ENCODE peak calls at places on chromosomes 6 and 20, in eight cellular contexts. H, M, I, U, G, K, N and E are unnamed samples.

GRCh38 chr20:46739441-46740213 is 30.2 kb downstream of the SLC2A10 start:
- DNase-seq in H (no peak), M (no peak), I (no peak), U (peak), G (no peak), K (no peak), N (no peak), E (no peak)

GRCh38 chr20:57092112-57092899 is 174.1 kb downstream of the BMP7 start:
- DNase-seq in H (peak), M (no peak), I (peak), U (peak), G (peak), K (peak), N (peak), E (peak)

GRCh38 chr6:156395276-156395675 is 381.9 kb upstream of the ARID1B start:
- DNase-seq in H (peak), M (no peak), I (peak), U (no peak), G (no peak), K (peak), N (no peak), E (no peak)

GRCh38 chr20:64109390-64109747 is 2.0 kb upstream of the NPBWR2 start:
- DNase-seq in H (no peak), M (no peak), I (no peak), U (no peak), G (no peak), K (peak), N (no peak), E (no peak)

GRCh38 chr6:126064257-126064993 is 78.1 kb downstream of the TRMT11 start:
- DNase-seq in H (no peak), M (no peak), I (no peak), U (no peak), G (peak), K (no peak), N (no peak), E (no peak)

GRCh38 chr6:35034411-35035171 is 106.5 kb downstream of the TCP11 start:
- DNase-seq in H (no peak), M (no peak), I (no peak), U (no peak), G (no peak), K (peak), N (no peak), E (no peak)

GRCh38 chr6:39092124-39092523 is 22.9 kb downstream of the SAYSD1 start:
- DNase-seq in H (no peak), M (no peak), I (no peak), U (peak), G (peak), K (no peak), N (no peak), E (no peak)

GRCh38 chr20:24670981-24671380 is 201.6 kb downstream of the SYNDIG1 start:
- DNase-seq in H (no peak), M (no peak), I (no peak), U (no peak), G (no peak), K (no peak), N (no peak), E (no peak)

GRCh38 chr6:109896333-109896732 is 81.8 kb upstream of the GPR6 start:
- DNase-seq in H (no peak), M (no peak), I (no peak), U (no peak), G (no peak), K (no peak), N (no peak), E (no peak)

GRCh38 chr6:168513766-168514165 is 72.8 kb downstream of the SMOC2 start:
- DNase-seq in H (no peak), M (no peak), I (no peak), U (no peak), G (no peak), K (no peak), N (no peak), E (no peak)

GRCh38 chr6:5190467-5190866 is 70.3 kb downstream of the LYRM4 start:
- DNase-seq in H (no peak), M (no peak), I (no peak), U (peak), G (no peak), K (no peak), N (no peak), E (no peak)

GRCh38 chr6:109977791-109978173 is 329 bp upstream of the GPR6 start:
- DNase-seq in H (no peak), M (no peak), I (no peak), U (no peak), G (peak), K (no peak), N (no peak), E (no peak)

GRCh38 chr6:166556871-166557322 is 29.6 kb downstream of the RAMACL start:
- DNase-seq in H (no peak), M (no peak), I (no peak), U (peak), G (peak), K (peak), N (no peak), E (no peak)

GRCh38 chr6:140736227-140736626 is 1361.8 kb upstream of the CITED2 start:
- DNase-seq in H (no peak), M (no peak), I (no peak), U (no peak), G (no peak), K (no peak), N (no peak), E (no peak)

GRCh38 chr20:57500235-57500634 is 24.7 kb downstream of the CTCFL start:
- DNase-seq in H (no peak), M (no peak), I (no peak), U (no peak), G (no peak), K (no peak), N (no peak), E (no peak)

GRCh38 chr20:32522775-32523612 is 62.1 kb downstream of the NOL4L start:
- DNase-seq in H (no peak), M (no peak), I (no peak), U (peak), G (peak), K (no peak), N (no peak), E (peak)

GRCh38 chr6:145087034-145087433 is 648.3 kb downstream of the EPM2A start:
- DNase-seq in H (no peak), M (no peak), I (no peak), U (peak), G (no peak), K (no peak), N (no peak), E (no peak)

GRCh38 chr6:121504227-121504626 is 68.8 kb downstream of the GJA1 start:
- DNase-seq in H (no peak), M (no peak), I (no peak), U (peak), G (no peak), K (no peak), N (no peak), E (no peak)

GRCh38 chr6:75402296-75402695 is 91.3 kb downstream of the FILIP1 start:
- DNase-seq in H (no peak), M (no peak), I (no peak), U (peak), G (no peak), K (no peak), N (no peak), E (no peak)

GRCh38 chr6:125302840-125303511 is 1.2 kb upstream of the HDDC2 start:
- DNase-seq in H (no peak), M (no peak), I (no peak), U (no peak), G (no peak), K (no peak), N (no peak), E (no peak)

GRCh38 chr20:20946122-20946759 is 159.9 kb downstream of the LINC00237 start:
- DNase-seq in H (no peak), M (no peak), I (no peak), U (no peak), G (no peak), K (no peak), N (no peak), E (no peak)

GRCh38 chr6:18323935-18324707 is 59.8 kb upstream of the DEK start:
- DNase-seq in H (no peak), M (peak), I (no peak), U (peak), G (peak), K (no peak), N (no peak), E (peak)

GRCh38 chr6:142014515-142014914 is 118.2 kb upstream of the GJE1 start:
- DNase-seq in H (no peak), M (no peak), I (no peak), U (peak), G (no peak), K (no peak), N (no peak), E (no peak)

GRCh38 chr6:5466459-5466858 is 205.1 kb downstream of the FARS2 start:
- DNase-seq in H (no peak), M (no peak), I (no peak), U (peak), G (peak), K (no peak), N (no peak), E (no peak)

GRCh38 chr6:148501178-148501590 is 158.5 kb downstream of the SASH1 start:
- DNase-seq in H (no peak), M (peak), I (no peak), U (peak), G (no peak), K (peak), N (no peak), E (no peak)

GRCh38 chr6:15266423-15266996 is 20.6 kb downstream of the JARID2 start:
- DNase-seq in H (no peak), M (no peak), I (no peak), U (no peak), G (no peak), K (no peak), N (no peak), E (no peak)

GRCh38 chr6:76518443-76518842 is 446.0 kb upstream of the IMPG1 start:
- DNase-seq in H (no peak), M (no peak), I (no peak), U (peak), G (no peak), K (no peak), N (no peak), E (no peak)

GRCh38 chr6:159714404-159714803 is 12.9 kb upstream of the WTAP start:
- DNase-seq in H (no peak), M (no peak), I (no peak), U (no peak), G (no peak), K (no peak), N (no peak), E (no peak)

GRCh38 chr6:2768125-2768524 is 2.9 kb downstream of the WRNIP1 start:
- DNase-seq in H (no peak), M (no peak), I (no peak), U (peak), G (no peak), K (no peak), N (no peak), E (no peak)

GRCh38 chr20:16528078-16528477 is 45.2 kb downstream of the KIF16B start:
- DNase-seq in H (no peak), M (peak), I (no peak), U (peak), G (peak), K (peak), N (no peak), E (no peak)

GRCh38 chr20:3927486-3928291 is 38.5 kb downstream of the PANK2 start:
- DNase-seq in H (no peak), M (peak), I (no peak), U (no peak), G (peak), K (no peak), N (no peak), E (peak)

GRCh38 chr6:10643214-10643641 is 51.2 kb downstream of the C6orf52 start:
- DNase-seq in H (no peak), M (no peak), I (no peak), U (no peak), G (no peak), K (no peak), N (no peak), E (no peak)

GRCh38 chr20:58942549-58942948 is 38.5 kb upstream of the NELFCD start:
- DNase-seq in H (no peak), M (no peak), I (no peak), U (peak), G (no peak), K (no peak), N (no peak), E (no peak)

GRCh38 chr20:37298190-37298939 is 8.9 kb downstream of the MANBAL start:
- DNase-seq in H (no peak), M (no peak), I (no peak), U (peak), G (no peak), K (no peak), N (no peak), E (no peak)

GRCh38 chr6:44456070-44456965 is 68.8 kb downstream of the CDC5L start:
- DNase-seq in H (peak), M (no peak), I (peak), U (peak), G (peak), K (peak), N (peak), E (peak)

GRCh38 chr6:68994561-68994960 is 359.5 kb downstream of the ADGRB3 start:
- DNase-seq in H (no peak), M (no peak), I (no peak), U (no peak), G (no peak), K (no peak), N (no peak), E (no peak)

GRCh38 chr6:34836451-34836850 is 44.6 kb downstream of the BLTP3A start:
- DNase-seq in H (no peak), M (no peak), I (no peak), U (no peak), G (no peak), K (no peak), N (no peak), E (no peak)